ENCODE peak calls at places on chromosome 3, in eight cellular contexts. X, W, P, O, E, Y, I and U are unnamed samples. For H3K4me1, the result is how much of the 10 kb centered on the place peaks cover.

GRCh38 chr3:121819236-121819635 is 15.6 kb downstream of the IQCB1 start:
- DNase-seq in E (no peak), P (no peak), W (no peak), Y (no peak), O (no peak), X (no peak), I (no peak), U (no peak)

GRCh38 chr3:30658328-30659052 is 52.1 kb downstream of the TGFBR2 start:
- DNase-seq in E (no peak), I (no peak), W (no peak), P (no peak), O (peak), Y (no peak), X (no peak), U (no peak)

GRCh38 chr3:131322946-131323505 is 58.5 kb upstream of the NUDT16 start:
- DNase-seq in P (no peak), Y (no peak), O (no peak), X (no peak), I (no peak), E (no peak), W (no peak), U (no peak)

GRCh38 chr3:131591394-131591990 is 88.7 kb upstream of the MRPL3 start:
- DNase-seq in E (no peak), P (peak), O (peak), W (no peak), I (no peak), X (no peak), Y (no peak), U (no peak)

GRCh38 chr3:186361612-186362408 is at the start of gene DGKG:
- DNase-seq in P (peak), Y (peak), W (no peak), E (peak), O (peak), I (peak), X (peak), U (peak)

GRCh38 chr3:114675104-114675503 is 381.3 kb downstream of the TIGIT start:
- DNase-seq in W (no peak), O (no peak), P (no peak), Y (no peak), I (no peak), X (no peak), E (no peak), U (no peak)

GRCh38 chr3:127750226-127751031 is 71.9 kb downstream of the MGLL start:
- DNase-seq in O (no peak), Y (no peak), W (no peak), I (no peak), X (no peak), E (peak), P (no peak), U (no peak)

GRCh38 chr3:86988986-86989385 is 2.0 kb downstream of the VGLL3 start:
- DNase-seq in P (no peak), O (no peak), E (no peak), W (no peak), I (no peak), X (no peak), Y (no peak), U (no peak)

GRCh38 chr3:67901681-67902080 is 247.3 kb upstream of the SUCLG2 start:
- DNase-seq in I (no peak), O (no peak), W (no peak), Y (no peak), E (no peak), P (no peak), X (no peak), U (no peak)
- TF ChIP-seq CTCF in I (no peak), O (no peak), W (no peak), Y (peak), E (no peak), P (no peak), X (no peak), U (no peak)

GRCh38 chr3:48086736-48087470 is 70.7 kb upstream of the MAP4 start:
- DNase-seq in I (no peak), O (peak), X (no peak), W (no peak), P (no peak), E (no peak), Y (no peak), U (no peak)

GRCh38 chr3:48090166-48090939 is 74.1 kb upstream of the MAP4 start:
- DNase-seq in W (no peak), Y (no peak), I (no peak), X (no peak), O (no peak), P (no peak), E (no peak), U (no peak)

GRCh38 chr3:48084929-48085328 is 68.7 kb upstream of the MAP4 start:
- DNase-seq in E (no peak), Y (no peak), X (no peak), O (no peak), W (no peak), P (no peak), I (no peak), U (no peak)

GRCh38 chr3:48088749-48089466 is 72.7 kb upstream of the MAP4 start:
- DNase-seq in E (peak), Y (peak), P (peak), O (peak), X (peak), W (peak), I (peak), U (peak)

DNA sequence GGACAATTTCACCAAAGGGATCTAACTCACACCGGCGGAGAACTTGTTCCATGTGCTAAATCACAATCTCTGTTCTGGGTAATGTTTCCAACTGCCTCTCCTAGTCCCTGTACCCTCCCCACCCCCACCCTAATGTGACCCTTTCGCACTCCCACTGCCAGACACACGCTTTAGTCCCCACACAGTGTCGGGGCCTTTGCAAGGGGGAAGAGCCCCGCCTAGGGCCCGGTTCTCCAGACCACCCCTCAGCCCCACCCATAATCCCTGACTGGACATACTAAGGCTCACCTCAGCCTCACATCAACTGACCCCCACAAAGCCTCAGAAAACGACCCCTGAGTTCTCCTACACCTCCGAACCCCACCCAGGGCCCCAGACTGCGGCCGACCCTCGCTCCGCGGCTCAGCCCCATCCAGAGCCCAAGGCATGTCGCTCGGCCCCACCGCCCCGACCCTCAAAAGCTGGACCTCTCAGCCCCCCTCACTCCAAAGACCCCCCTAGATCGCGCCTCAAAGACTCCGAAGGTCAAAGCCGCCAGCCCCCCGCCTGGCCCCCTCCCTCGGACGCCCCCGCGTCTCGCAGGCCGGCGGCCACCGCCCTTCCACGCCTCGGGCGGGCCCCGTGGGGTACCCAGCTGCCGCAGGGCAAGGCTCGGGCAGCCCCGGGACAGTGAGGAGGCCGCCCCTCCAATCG is 72.0 kb upstream of the MAP4 start:
- DNase-seq in Y (no peak), E (peak), I (peak), W (no peak), P (no peak), X (peak), O (peak), U (peak)
- H3K4me3 ChIP-seq in Y (peak), E (peak), I (peak), W (peak), P (peak), X (peak), O (peak), U (peak)

DNA sequence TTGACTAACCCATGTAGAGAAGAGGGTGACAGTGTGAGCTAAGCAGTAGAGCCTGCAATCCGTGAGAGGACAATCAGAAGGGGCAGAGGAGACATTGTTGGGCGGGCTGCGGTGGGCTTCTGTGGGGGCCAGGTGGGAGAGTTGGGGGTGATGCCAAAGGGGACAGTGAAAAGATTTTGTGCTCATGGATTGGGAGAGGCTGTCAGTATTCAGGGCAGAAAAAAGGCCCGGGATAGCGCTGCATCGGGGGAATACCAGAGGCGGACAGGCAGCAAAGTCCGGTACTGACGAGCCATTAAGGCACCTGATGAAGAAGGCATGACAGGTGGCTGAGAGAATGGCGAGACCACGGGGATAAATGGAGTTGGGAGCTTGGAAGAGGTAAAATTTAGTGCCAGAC is 1.3 kb upstream of the PXYLP1 start:
- DNase-seq in E (no peak), X (no peak), P (no peak), W (no peak), Y (no peak), O (no peak), I (no peak), U (no peak)
- H3K4me1 ChIP-seq in E (under half), X (under half), P (under half), W (under half), Y (under half), O (under half), I (under half), U (under half)

GRCh38 chr3:90091557-90091956 is 984.1 kb downstream of the EPHA3 start:
- DNase-seq in I (no peak), O (peak), Y (no peak), P (no peak), X (no peak), E (no peak), W (no peak), U (no peak)
- TF ChIP-seq CTCF in I (no peak), O (peak), Y (peak), P (no peak), X (no peak), E (peak), W (peak), U (peak)

DNA sequence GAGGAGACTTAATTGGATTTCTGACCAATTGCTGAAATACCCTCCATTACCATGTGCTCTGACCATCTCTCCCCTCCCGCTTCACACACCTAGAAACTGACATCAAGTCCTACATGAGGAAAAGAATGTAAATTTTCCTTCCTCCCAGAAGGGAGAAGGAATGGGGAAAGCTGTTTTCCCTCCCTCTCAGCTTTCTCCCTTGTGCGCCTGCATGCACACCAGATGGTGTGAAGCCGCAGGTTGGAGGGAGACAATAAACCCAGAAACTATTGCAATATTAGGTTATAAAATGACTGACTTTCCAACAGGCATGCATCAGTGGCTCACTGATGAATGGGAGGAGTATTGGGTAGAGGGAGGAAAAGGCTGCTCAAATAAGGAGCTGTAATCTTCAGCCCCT is 50.9 kb downstream of the MB21D2 start:
- DNase-seq in W (no peak), Y (no peak), X (no peak), I (no peak), O (no peak), P (no peak), E (no peak), U (no peak)
- H3K4me3 ChIP-seq in W (no peak), Y (no peak), X (no peak), I (no peak), O (no peak), P (no peak), E (no peak), U (no peak)

GRCh38 chr3:177123820-177124219 is 73.5 kb downstream of the TBL1XR1 start:
- DNase-seq in O (no peak), E (no peak), X (no peak), W (no peak), Y (no peak), P (no peak), I (no peak), U (no peak)
- H3K4me1 ChIP-seq in O (under half), E (half or more), X (under half), W (under half), Y (under half), P (under half), I (under half), U (under half)

DNA sequence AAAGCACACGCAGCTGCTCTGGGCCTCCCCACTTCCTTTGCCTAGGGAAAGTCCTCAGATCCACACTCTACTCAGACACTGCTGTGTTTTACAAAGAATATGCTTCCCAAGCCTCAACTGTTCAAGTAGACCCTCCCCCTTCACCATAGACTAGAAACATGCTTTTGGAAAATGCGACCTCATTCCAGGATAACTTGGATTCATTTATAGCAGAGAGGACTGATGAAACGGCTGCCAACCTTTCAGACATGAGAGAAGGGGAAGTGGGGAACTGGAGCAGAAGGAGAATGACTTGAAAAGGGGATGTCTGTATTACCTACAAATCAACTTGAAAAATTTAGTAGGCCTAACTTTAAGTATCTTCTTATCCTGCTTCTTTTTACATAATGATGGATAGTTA is 63.9 kb downstream of the P3H2 start:
- DNase-seq in X (no peak), Y (no peak), E (no peak), O (no peak), W (no peak), P (no peak), I (no peak), U (no peak)
- TF ChIP-seq CTCF in X (no peak), Y (no peak), E (no peak), O (no peak), W (no peak), P (no peak), I (no peak), U (no peak)

GRCh38 chr3:9859530-9860025 is 15.8 kb upstream of the RPUSD3 start:
- DNase-seq in I (no peak), X (no peak), E (no peak), W (no peak), O (no peak), P (no peak), Y (no peak), U (no peak)

GRCh38 chr3:9866639-9867038 is 13.4 kb downstream of the CIDEC start:
- DNase-seq in E (no peak), P (peak), W (no peak), O (no peak), I (peak), Y (no peak), X (no peak), U (no peak)

GRCh38 chr3:9862391-9863235 is 17.4 kb downstream of the CIDEC start:
- DNase-seq in W (no peak), E (peak), P (peak), I (peak), X (peak), O (peak), Y (peak), U (peak)

GRCh38 chr3:9861201-9861600 is 17.4 kb upstream of the RPUSD3 start:
- DNase-seq in Y (no peak), W (no peak), I (no peak), P (no peak), E (no peak), X (no peak), O (no peak), U (no peak)

GRCh38 chr3:9861626-9862130 is 17.9 kb upstream of the RPUSD3 start:
- DNase-seq in O (no peak), E (no peak), I (no peak), P (no peak), W (no peak), X (no peak), Y (no peak), U (no peak)
- H3K4me3 ChIP-seq in O (no peak), E (no peak), I (no peak), P (no peak), W (no peak), X (no peak), Y (no peak), U (no peak)

DNA sequence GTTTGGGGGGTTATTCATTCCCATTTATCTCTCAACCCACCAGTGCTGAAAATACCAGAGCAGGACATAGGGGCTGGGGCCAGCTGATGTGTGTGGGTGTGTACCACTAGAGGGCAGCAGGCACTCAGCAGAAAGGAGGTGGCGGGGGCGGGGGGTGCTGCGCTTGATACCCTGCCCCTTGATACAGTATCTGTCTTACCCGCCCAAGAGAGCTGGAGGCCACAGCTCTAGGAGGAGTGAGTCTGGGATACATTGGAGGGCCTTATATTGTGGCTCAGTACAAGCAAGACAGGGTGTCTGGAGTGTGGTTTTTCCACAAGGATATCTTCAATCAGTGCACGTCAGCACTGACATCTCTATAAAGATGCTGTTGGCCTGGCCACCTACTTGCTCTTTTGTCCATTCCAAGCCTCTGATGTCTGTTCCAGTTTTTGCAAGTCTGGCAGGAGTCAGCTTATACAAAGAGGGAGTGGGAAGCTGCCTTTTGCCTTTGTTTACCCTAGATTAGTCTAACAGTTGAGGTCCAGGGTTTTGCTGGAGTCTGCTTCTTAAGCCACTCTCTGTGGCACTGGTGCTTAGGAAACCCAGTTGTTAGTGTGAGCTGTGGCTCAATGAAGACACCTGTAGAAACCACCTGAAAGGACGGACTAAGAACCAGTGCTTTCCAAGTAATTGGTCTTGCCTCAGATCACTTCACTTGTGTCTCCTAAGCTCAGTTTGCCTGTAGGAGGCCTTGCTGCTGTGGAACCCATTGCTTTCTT is 1.5 kb upstream of the RBM15B start:
- DNase-seq in E (no peak), X (no peak), O (peak), P (no peak), I (peak), W (no peak), Y (peak), U (no peak)
- H3K4me1 ChIP-seq in E (half or more), X (under half), O (under half), P (under half), I (under half), W (under half), Y (half or more), U (half or more)

GRCh38 chr3:142501004-142501926 is 53.4 kb upstream of the XRN1 start:
- DNase-seq in P (no peak), Y (no peak), E (no peak), X (no peak), I (no peak), O (peak), W (no peak), U (no peak)

GRCh38 chr3:142502187-142502985 is 54.5 kb upstream of the XRN1 start:
- DNase-seq in Y (no peak), W (no peak), E (no peak), X (no peak), O (no peak), I (no peak), P (no peak), U (no peak)

GRCh38 chr3:142497729-142498128 is 49.9 kb upstream of the XRN1 start:
- DNase-seq in E (no peak), O (no peak), P (no peak), I (no peak), Y (no peak), W (no peak), X (no peak), U (no peak)

GRCh38 chr3:142498397-142499180 is 50.8 kb upstream of the XRN1 start:
- DNase-seq in I (no peak), E (no peak), Y (no peak), X (no peak), W (no peak), P (no peak), O (no peak), U (no peak)

GRCh38 chr3:142500211-142500610 is 52.4 kb upstream of the XRN1 start:
- DNase-seq in E (no peak), P (no peak), W (no peak), I (no peak), O (no peak), Y (no peak), X (no peak), U (no peak)
- TF ChIP-seq CTCF in E (no peak), P (no peak), W (no peak), I (no peak), O (no peak), Y (no peak), X (no peak), U (no peak)